ENCODE peak calls at places on chromosome 13, in four cellular contexts. K is K562, T is HepG2, V is GM12878. R is an unnamed sample.

GRCh38 chr13:63699948-63700347 is 2284.3 kb upstream of the PCDH20 start:
- DNase-seq in K (no peak), T (no peak), V (no peak), R (no peak)

GRCh38 chr13:21100211-21100610 is 38.8 kb upstream of the LATS2 start:
- DNase-seq in T (no peak), K (no peak), V (no peak), R (no peak)

GRCh38 chr13:49097374-49097773 is 121.7 kb downstream of the FNDC3A start:
- DNase-seq in K (no peak), T (peak; percentile 70), V (no peak), R (no peak)

GRCh38 chr13:70310720-70311119 is 202.5 kb upstream of the KLHL1 start:
- DNase-seq in V (no peak), K (no peak), T (peak; percentile 58), R (no peak)

GRCh38 chr13:21478881-21479808 is 20.0 kb upstream of the ZDHHC20 start:
- DNase-seq in K (peak; percentile 18), V (no peak), T (peak; percentile 72), R (no peak)

GRCh38 chr13:97359181-97360057 is 74.5 kb upstream of the RAP2A start:
- DNase-seq in T (peak; percentile 73), V (no peak), K (peak; percentile 33), R (peak; percentile 74)

GRCh38 chr13:18964942-18965341 is 216.7 kb downstream of the TUBA3C start:
- DNase-seq in K (no peak), V (no peak), T (no peak), R (no peak)

GRCh38 chr13:42334329-42334706 is 62.4 kb downstream of the AKAP11 start:
- DNase-seq in T (no peak), K (no peak), V (peak; percentile 50), R (no peak)

GRCh38 chr13:61954092-61954491 is 538.4 kb upstream of the PCDH20 start:
- DNase-seq in V (no peak), K (no peak), T (peak; percentile 4), R (no peak)

GRCh38 chr13:32587774-32588165 is 1.5 kb downstream of the PDS5B start:
- DNase-seq in T (peak; percentile 9), K (no peak), V (no peak), R (no peak)

GRCh38 chr13:35984287-35984686 is 146.9 kb downstream of the DCLK1 start:
- DNase-seq in T (no peak), V (no peak), K (no peak), R (no peak)

GRCh38 chr13:109816979-109817275 is 30.5 kb upstream of the IRS2 start:
- DNase-seq in T (no peak), V (no peak), K (no peak), R (no peak)

GRCh38 chr13:33676045-33676699 is 141.8 kb upstream of the RFC3 start:
- DNase-seq in V (no peak), T (peak; percentile 53), K (no peak), R (no peak)

GRCh38 chr13:109130093-109130835 is 500.9 kb downstream of the MYO16 start:
- DNase-seq in V (no peak), K (no peak), T (no peak), R (no peak)

GRCh38 chr13:100274942-100275506 is 186.1 kb downstream of the PCCA start:
- DNase-seq in V (no peak), K (no peak), T (peak; percentile 3), R (no peak)

GRCh38 chr13:73133536-73133935 is 74.7 kb downstream of the KLF5 start:
- DNase-seq in K (no peak), V (no peak), T (no peak), R (peak; percentile 34)

GRCh38 chr13:53064721-53065120 is 36.1 kb downstream of the OLFM4 start:
- DNase-seq in K (no peak), T (no peak), V (no peak), R (no peak)

GRCh38 chr13:39881887-39882286 is 226.4 kb downstream of the COG6 start:
- DNase-seq in V (no peak), K (no peak), T (no peak), R (no peak)

GRCh38 chr13:86741762-86742285 is 929.3 kb upstream of the SLITRK5 start:
- DNase-seq in V (no peak), K (no peak), T (no peak), R (no peak)

GRCh38 chr13:96940961-96941360 is 53.3 kb downstream of the OXGR1 start:
- DNase-seq in V (no peak), T (no peak), K (no peak), R (no peak)

GRCh38 chr13:77338329-77338728 is 11.4 kb upstream of the MYCBP2 start:
- DNase-seq in T (no peak), V (no peak), K (no peak), R (no peak)

GRCh38 chr13:100608906-100609305 is 20.3 kb upstream of the GGACT start:
- DNase-seq in V (peak; percentile 17), K (peak; percentile 67), T (no peak), R (no peak)

GRCh38 chr13:58032676-58033440 is 401.3 kb downstream of the PCDH17 start:
- DNase-seq in V (no peak), T (no peak), K (no peak), R (no peak)

GRCh38 chr13:35474551-35474950 is 1.9 kb downstream of the MAB21L1 start:
- DNase-seq in V (no peak), K (no peak), T (no peak), R (no peak)

GRCh38 chr13:45784755-45785675 is 66.5 kb downstream of the SIAH3 start:
- DNase-seq in K (no peak), T (no peak), V (no peak), R (no peak)

DNA sequence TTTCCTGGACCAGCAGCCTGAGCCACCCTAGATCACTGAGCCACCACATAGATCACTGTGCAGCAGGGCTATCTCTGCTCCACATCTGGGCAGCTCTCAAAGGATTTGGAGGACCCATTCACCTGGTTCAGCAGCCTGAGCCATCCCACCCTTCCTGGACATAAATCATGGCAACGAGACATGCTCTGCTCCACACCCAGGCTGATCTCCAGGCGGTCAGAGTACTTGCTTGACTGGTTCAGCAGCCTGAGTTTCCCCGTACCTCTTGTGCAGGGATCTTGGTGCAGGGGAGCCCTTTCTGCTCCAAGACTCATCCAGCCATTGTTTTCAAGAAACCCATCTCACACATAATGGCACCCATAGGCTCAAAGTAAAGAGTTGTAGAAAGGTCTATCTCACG is 195.3 kb downstream of the LIG4 start:
- DNase-seq in K (no peak), T (no peak), V (no peak), R (no peak)
- TF ChIP-seq JUNB in K (no peak), T (no peak), V (no peak), R (no peak)

GRCh38 chr13:112940236-112940635 is 28.8 kb upstream of the MCF2L start:
- DNase-seq in K (no peak), T (no peak), V (no peak), R (no peak)
- TF ChIP-seq MAX in K (no peak), T (no peak), V (no peak), R (no peak)

GRCh38 chr13:24745516-24745860 is 18.5 kb upstream of the RNF17 start:
- DNase-seq in V (no peak), T (no peak), K (no peak), R (no peak)

GRCh38 chr13:24744247-24744646 is 19.7 kb upstream of the RNF17 start:
- DNase-seq in T (no peak), V (no peak), K (no peak), R (no peak)

GRCh38 chr13:24747248-24748151 is 16.5 kb upstream of the RNF17 start:
- DNase-seq in K (no peak), V (no peak), T (no peak), R (peak; percentile 41)

GRCh38 chr13:24745861-24746617 is 17.9 kb upstream of the RNF17 start:
- DNase-seq in V (no peak), K (no peak), T (no peak), R (no peak)

DNA sequence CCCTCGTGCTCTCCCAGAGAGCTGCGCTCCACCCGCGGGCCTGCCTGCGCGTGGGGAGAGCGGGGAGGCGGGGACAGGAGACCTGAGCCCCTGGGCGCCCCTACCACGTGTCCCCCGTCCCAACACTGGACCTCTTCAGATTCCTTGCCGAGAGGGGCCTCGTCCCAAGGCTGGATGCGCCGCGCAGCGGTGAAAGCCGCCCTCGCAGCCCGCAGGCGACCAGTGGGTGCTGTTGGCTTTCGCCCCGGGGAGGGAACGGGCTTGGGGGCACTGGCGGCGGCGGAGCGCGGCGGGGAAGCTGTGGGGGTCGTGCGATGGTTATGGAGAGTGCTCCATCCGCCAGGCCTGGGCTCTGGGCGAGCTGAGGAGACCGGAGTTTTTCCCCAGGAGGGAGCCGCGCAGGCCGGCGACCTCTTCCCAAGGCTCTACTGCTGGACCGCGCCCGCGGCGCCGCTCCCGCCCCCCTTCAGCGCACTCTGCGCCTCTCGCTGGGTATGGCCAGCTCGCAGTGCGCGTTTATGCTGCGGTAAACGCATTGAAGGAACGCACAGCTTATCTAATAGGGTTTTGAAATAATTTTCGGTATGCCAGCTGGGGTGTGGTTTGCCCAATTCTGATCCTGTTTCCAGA is 17.2 kb upstream of the RNF17 start:
- DNase-seq in V (no peak), K (no peak), T (no peak), R (peak; percentile 17)
- TF ChIP-seq JUNB in V (no peak), K (no peak), T (no peak), R (no peak)

DNA sequence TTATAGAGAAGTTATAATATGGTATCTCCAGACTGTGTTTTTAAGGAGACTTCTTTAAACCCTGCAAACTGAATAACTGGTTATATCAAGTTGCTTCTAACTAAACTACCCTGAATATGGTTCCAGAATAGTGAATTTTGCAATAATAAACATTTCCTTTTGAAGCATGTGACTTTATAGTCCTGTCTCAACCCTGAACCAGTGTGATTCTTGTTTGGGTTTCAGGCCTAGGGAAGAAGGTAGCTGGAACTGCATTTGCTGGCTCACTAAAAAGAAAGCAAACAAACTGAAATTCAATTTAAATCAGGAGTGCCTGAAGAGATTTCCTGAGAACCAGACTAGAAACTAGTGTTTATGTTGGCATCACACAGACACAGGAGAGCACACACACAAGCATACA is 4.9 kb downstream of the ARHGEF7 start:
- DNase-seq in K (no peak), T (no peak), V (no peak), R (no peak)
- TF ChIP-seq MAX in K (no peak), T (no peak), V (no peak), R (no peak)

DNA sequence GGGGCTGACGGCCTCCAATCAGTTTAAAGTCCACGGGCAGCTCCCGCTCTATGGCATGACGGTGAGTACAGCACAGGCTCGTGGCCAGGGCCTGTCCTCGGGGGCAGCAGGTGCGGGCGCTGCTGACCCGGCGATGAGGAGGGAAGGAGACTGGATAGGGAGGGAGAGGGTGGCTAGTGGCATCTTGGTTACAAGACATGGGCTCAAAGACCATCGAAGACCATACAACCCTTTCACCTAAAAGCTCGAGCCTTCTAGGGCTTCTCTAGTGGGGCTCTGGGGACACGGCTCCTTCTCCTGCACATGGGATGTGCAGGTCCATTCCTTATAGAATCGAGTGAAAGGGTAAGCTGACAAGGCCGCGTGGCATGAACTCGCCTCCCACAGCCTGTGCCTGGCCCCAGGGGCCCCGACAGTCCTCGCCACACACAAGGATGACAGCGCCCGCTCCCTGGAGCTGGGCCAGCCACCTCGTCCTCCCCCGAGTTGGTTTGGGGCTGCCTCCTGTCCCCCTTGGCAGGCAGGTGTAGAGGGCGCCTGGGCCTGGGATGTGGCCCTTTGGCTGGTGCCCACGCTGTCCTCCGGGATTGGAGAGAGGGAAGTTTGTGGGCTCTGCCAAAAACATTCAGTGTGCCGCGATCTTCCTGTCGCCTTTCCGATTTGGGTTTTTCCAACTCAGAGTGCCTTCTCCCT is 137.6 kb downstream of the STK24 start:
- DNase-seq in V (no peak), T (no peak), K (no peak), R (no peak)
- TF ChIP-seq JUNB in V (no peak), T (no peak), K (no peak), R (no peak)

DNA sequence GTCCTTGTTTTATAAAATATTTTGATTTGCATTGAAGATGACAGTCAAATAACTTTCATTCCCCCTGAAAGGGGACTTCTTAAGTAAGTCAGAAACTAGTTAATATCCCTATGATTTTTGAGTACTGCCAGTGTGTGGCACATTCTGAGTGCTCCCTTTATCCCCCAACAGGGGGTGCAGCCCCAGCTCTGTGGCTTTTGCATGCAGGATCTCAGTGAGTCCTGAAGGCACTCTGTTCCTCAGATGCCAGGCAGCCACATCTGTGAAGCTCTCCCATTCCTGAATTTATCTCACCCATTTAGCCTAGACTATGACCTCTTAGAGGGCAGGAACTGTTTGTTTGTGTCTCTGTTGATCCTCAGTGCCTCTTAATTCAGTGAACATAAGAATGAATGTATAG is 123.1 kb downstream of the CDK8 start:
- DNase-seq in V (no peak), K (peak; percentile 6), T (peak; percentile 28), R (peak; percentile 20)
- TF ChIP-seq MAX in V (no peak), K (no peak), T (no peak), R (no peak)